ENCODE peak calls at places on chromosomes 2 and 18, in eight cellular contexts. One of them, this sample, is unnamed.

GRCh38 chr2:231371430-231372054 is 24.0 kb upstream of the B3GNT7 start:
- DNase-seq in PC-9: no peak
- DNase-seq in mesenchymal stem cell: no peak
- DNase-seq in hepatocyte: no peak
- DNase-seq in OCI-LY7: no peak
- DNase-seq in neural progenitor cell: no peak
- DNase-seq in IMR-90: no peak
- DNase-seq in A549: no peak
- DNase-seq in this sample: no peak

GRCh38 chr2:33213648-33214047 is 262.8 kb upstream of the RASGRP3 start:
- DNase-seq in PC-9: no peak
- DNase-seq in mesenchymal stem cell: no peak
- DNase-seq in hepatocyte: no peak
- DNase-seq in OCI-LY7: no peak
- DNase-seq in neural progenitor cell: no peak
- DNase-seq in IMR-90: peak; percentile 56
- DNase-seq in A549: no peak
- DNase-seq in this sample: no peak

GRCh38 chr18:45218436-45218835 is 396.8 kb upstream of the SLC14A2 start:
- DNase-seq in PC-9: no peak
- DNase-seq in mesenchymal stem cell: no peak
- DNase-seq in hepatocyte: no peak
- DNase-seq in OCI-LY7: no peak
- DNase-seq in neural progenitor cell: no peak
- DNase-seq in IMR-90: no peak
- DNase-seq in A549: no peak
- DNase-seq in this sample: no peak

GRCh38 chr2:131365452-131365851 is 1.5 kb upstream of the RAB6D start:
- DNase-seq in PC-9: no peak
- DNase-seq in mesenchymal stem cell: no peak
- DNase-seq in hepatocyte: no peak
- DNase-seq in OCI-LY7: no peak
- DNase-seq in neural progenitor cell: no peak
- DNase-seq in IMR-90: no peak
- DNase-seq in A549: no peak
- DNase-seq in this sample: no peak

GRCh38 chr18:47120428-47120827 is 29.9 kb downstream of the HDHD2 start:
- DNase-seq in PC-9: no peak
- DNase-seq in mesenchymal stem cell: no peak
- DNase-seq in hepatocyte: no peak
- DNase-seq in OCI-LY7: no peak
- DNase-seq in neural progenitor cell: no peak
- DNase-seq in IMR-90: no peak
- DNase-seq in A549: no peak
- DNase-seq in this sample: no peak

GRCh38 chr2:216808805-216809425 is 50.9 kb downstream of the TNP1 start:
- DNase-seq in PC-9: no peak
- DNase-seq in mesenchymal stem cell: no peak
- DNase-seq in hepatocyte: no peak
- DNase-seq in OCI-LY7: no peak
- DNase-seq in neural progenitor cell: no peak
- DNase-seq in IMR-90: no peak
- DNase-seq in A549: no peak
- DNase-seq in this sample: no peak

GRCh38 chr2:393711-394696 is 106.1 kb upstream of the ALKAL2 start:
- DNase-seq in PC-9: peak; percentile 96
- DNase-seq in mesenchymal stem cell: no peak
- DNase-seq in hepatocyte: peak; percentile 60
- DNase-seq in OCI-LY7: no peak
- DNase-seq in neural progenitor cell: no peak
- DNase-seq in IMR-90: no peak
- DNase-seq in A549: no peak
- DNase-seq in this sample: peak; percentile 98

GRCh38 chr18:21383031-21383430 is 141.0 kb downstream of the GREB1L start:
- DNase-seq in PC-9: no peak
- DNase-seq in mesenchymal stem cell: no peak
- DNase-seq in hepatocyte: no peak
- DNase-seq in OCI-LY7: no peak
- DNase-seq in neural progenitor cell: no peak
- DNase-seq in IMR-90: no peak
- DNase-seq in A549: no peak
- DNase-seq in this sample: no peak

GRCh38 chr18:48752478-48752877 is 198.3 kb downstream of the SMAD7 start:
- DNase-seq in PC-9: no peak
- DNase-seq in mesenchymal stem cell: no peak
- DNase-seq in hepatocyte: no peak
- DNase-seq in OCI-LY7: no peak
- DNase-seq in neural progenitor cell: no peak
- DNase-seq in IMR-90: no peak
- DNase-seq in A549: no peak
- DNase-seq in this sample: no peak
- H3K4me2 ChIP-seq in PC-9: no peak overlapping the region
- H3K4me2 ChIP-seq in mesenchymal stem cell: no peak overlapping the region
- H3K4me2 ChIP-seq in hepatocyte: no peak overlapping the region
- H3K4me2 ChIP-seq in OCI-LY7: no peak overlapping the region
- H3K4me2 ChIP-seq in neural progenitor cell: no peak overlapping the region
- H3K4me2 ChIP-seq in IMR-90: no peak overlapping the region
- H3K4me2 ChIP-seq in A549: no peak overlapping the region
- H3K4me2 ChIP-seq in this sample: no peak overlapping the region

GRCh38 chr2:174708713-174709112 is 55.6 kb downstream of the CHRNA1 start:
- DNase-seq in PC-9: no peak
- DNase-seq in mesenchymal stem cell: no peak
- DNase-seq in hepatocyte: no peak
- DNase-seq in OCI-LY7: no peak
- DNase-seq in neural progenitor cell: no peak
- DNase-seq in IMR-90: no peak
- DNase-seq in A549: no peak
- DNase-seq in this sample: no peak

GRCh38 chr2:174705321-174705720 is 59.0 kb downstream of the CHRNA1 start:
- DNase-seq in PC-9: no peak
- DNase-seq in mesenchymal stem cell: no peak
- DNase-seq in hepatocyte: no peak
- DNase-seq in OCI-LY7: no peak
- DNase-seq in neural progenitor cell: no peak
- DNase-seq in IMR-90: no peak
- DNase-seq in A549: no peak
- DNase-seq in this sample: no peak

GRCh38 chr2:174716785-174717184 is 47.5 kb downstream of the CHRNA1 start:
- DNase-seq in PC-9: no peak
- DNase-seq in mesenchymal stem cell: no peak
- DNase-seq in hepatocyte: no peak
- DNase-seq in OCI-LY7: no peak
- DNase-seq in neural progenitor cell: no peak
- DNase-seq in IMR-90: no peak
- DNase-seq in A549: no peak
- DNase-seq in this sample: no peak

DNA sequence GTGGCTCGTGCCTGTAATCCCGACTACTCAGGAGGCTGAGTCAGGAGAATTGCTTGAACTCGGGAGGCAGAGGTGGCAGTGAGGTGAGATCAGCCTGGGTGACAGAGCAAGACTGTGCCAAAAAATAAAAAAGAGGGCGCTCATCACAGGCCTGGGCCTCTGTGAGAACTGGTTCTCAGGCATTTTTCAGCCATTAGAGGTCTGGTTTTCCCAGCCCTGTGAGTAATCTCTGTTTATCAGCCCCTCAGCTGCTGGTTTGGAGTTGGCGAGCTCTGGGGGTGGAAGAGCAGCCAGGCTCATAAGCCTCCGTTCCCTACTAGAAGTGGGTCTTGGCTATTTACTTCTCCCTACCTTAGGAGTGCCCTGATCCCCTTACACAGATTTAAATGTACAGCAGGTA is 53.1 kb downstream of the CHRNA1 start:
- DNase-seq in PC-9: no peak
- DNase-seq in mesenchymal stem cell: peak; percentile 24
- DNase-seq in hepatocyte: no peak
- DNase-seq in OCI-LY7: no peak
- DNase-seq in neural progenitor cell: no peak
- DNase-seq in IMR-90: peak; percentile 84
- DNase-seq in A549: no peak
- DNase-seq in this sample: peak; percentile 42
- H3K4me2 ChIP-seq in PC-9: no peak overlapping the region
- H3K4me2 ChIP-seq in mesenchymal stem cell: no peak overlapping the region
- H3K4me2 ChIP-seq in hepatocyte: no peak overlapping the region
- H3K4me2 ChIP-seq in OCI-LY7: no peak overlapping the region
- H3K4me2 ChIP-seq in neural progenitor cell: no peak overlapping the region
- H3K4me2 ChIP-seq in IMR-90: no peak overlapping the region
- H3K4me2 ChIP-seq in A549: no peak overlapping the region
- H3K4me2 ChIP-seq in this sample: no peak overlapping the region

GRCh38 chr2:235643680-235644117 is 149.9 kb downstream of the AGAP1 start:
- DNase-seq in PC-9: no peak
- DNase-seq in mesenchymal stem cell: no peak
- DNase-seq in hepatocyte: no peak
- DNase-seq in OCI-LY7: no peak
- DNase-seq in neural progenitor cell: no peak
- DNase-seq in IMR-90: no peak
- DNase-seq in A549: no peak
- DNase-seq in this sample: peak; percentile 75

GRCh38 chr2:235644191-235644590 is 150.3 kb downstream of the AGAP1 start:
- DNase-seq in PC-9: no peak
- DNase-seq in mesenchymal stem cell: peak; percentile 80
- DNase-seq in hepatocyte: no peak
- DNase-seq in OCI-LY7: no peak
- DNase-seq in neural progenitor cell: no peak
- DNase-seq in IMR-90: no peak
- DNase-seq in A549: no peak
- DNase-seq in this sample: peak; percentile 55

GRCh38 chr2:235641333-235641732 is 147.5 kb downstream of the AGAP1 start:
- DNase-seq in PC-9: no peak
- DNase-seq in mesenchymal stem cell: no peak
- DNase-seq in hepatocyte: no peak
- DNase-seq in OCI-LY7: no peak
- DNase-seq in neural progenitor cell: no peak
- DNase-seq in IMR-90: peak; percentile 57
- DNase-seq in A549: no peak
- DNase-seq in this sample: no peak

GRCh38 chr2:235641956-235642355 is 148.1 kb downstream of the AGAP1 start:
- DNase-seq in PC-9: no peak
- DNase-seq in mesenchymal stem cell: no peak
- DNase-seq in hepatocyte: no peak
- DNase-seq in OCI-LY7: no peak
- DNase-seq in neural progenitor cell: no peak
- DNase-seq in IMR-90: no peak
- DNase-seq in A549: no peak
- DNase-seq in this sample: no peak

DNA sequence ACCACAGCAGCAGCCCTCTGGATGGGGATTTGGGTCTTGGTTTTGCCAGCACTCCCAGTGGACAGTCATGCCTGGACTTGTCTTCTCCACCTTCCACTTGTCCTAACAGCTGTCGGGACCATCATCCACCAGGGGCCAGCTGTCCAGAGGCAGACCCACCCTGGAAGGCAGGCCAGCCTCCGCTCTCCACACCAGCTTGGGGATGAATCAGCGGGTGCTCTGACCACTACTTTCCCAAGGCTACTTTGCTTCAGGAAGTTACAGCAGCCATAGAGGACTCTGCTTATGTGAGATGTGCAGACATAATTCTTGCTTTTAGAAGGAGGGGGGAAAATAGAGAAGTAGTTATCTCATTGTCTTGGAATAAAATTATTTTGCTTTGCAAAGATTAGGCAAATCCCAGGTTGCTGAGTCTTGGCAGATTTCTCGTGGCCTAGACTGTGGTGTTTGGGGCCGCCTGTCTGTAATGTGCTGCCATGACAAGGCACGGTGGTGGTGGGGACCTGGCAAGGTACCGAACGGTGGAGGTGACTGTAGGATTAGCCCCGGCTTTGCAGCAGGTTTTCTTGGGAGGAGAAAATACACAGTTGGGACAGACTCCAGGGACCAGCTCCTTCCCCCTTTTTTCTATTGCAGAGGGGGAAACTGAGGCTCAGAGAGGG is 148.7 kb downstream of the AGAP1 start:
- DNase-seq in PC-9: no peak
- DNase-seq in mesenchymal stem cell: peak; percentile 91
- DNase-seq in hepatocyte: no peak
- DNase-seq in OCI-LY7: no peak
- DNase-seq in neural progenitor cell: no peak
- DNase-seq in IMR-90: peak; percentile 82
- DNase-seq in A549: no peak
- DNase-seq in this sample: no peak
- H3K4me2 ChIP-seq in PC-9: no peak overlapping the region
- H3K4me2 ChIP-seq in mesenchymal stem cell: no peak overlapping the region
- H3K4me2 ChIP-seq in hepatocyte: no peak overlapping the region
- H3K4me2 ChIP-seq in OCI-LY7: no peak overlapping the region
- H3K4me2 ChIP-seq in neural progenitor cell: no peak overlapping the region
- H3K4me2 ChIP-seq in IMR-90: no peak overlapping the region
- H3K4me2 ChIP-seq in A549: no peak overlapping the region
- H3K4me2 ChIP-seq in this sample: no peak overlapping the region

DNA sequence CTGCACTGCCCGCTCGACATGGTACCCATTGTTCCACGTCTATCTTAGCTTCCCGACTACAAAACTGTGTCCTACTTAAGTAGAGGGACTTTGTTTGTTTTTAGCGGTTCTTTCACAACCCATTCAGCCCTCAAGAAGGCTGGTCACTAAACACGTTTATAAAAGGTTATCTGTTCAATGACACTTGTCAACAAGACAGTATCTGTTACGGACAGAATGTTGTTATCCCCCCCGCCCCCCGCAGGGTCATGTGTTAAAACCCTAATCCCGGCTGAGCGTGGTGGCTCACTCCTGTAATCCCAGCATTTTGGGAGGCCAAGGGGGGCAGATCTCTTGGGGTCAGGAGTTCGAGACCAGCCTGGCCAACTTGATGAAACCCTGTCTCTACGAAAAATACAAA is 40.4 kb upstream of the CREG2 start:
- DNase-seq in PC-9: no peak
- DNase-seq in mesenchymal stem cell: no peak
- DNase-seq in hepatocyte: no peak
- DNase-seq in OCI-LY7: no peak
- DNase-seq in neural progenitor cell: no peak
- DNase-seq in IMR-90: no peak
- DNase-seq in A549: no peak
- DNase-seq in this sample: no peak
- H3K4me2 ChIP-seq in PC-9: no peak overlapping the region
- H3K4me2 ChIP-seq in mesenchymal stem cell: no peak overlapping the region
- H3K4me2 ChIP-seq in hepatocyte: no peak overlapping the region
- H3K4me2 ChIP-seq in OCI-LY7: no peak overlapping the region
- H3K4me2 ChIP-seq in neural progenitor cell: no peak overlapping the region
- H3K4me2 ChIP-seq in IMR-90: no peak overlapping the region
- H3K4me2 ChIP-seq in A549: no peak overlapping the region
- H3K4me2 ChIP-seq in this sample: no peak overlapping the region

GRCh38 chr2:97935719-97936161 is 60.0 kb downstream of the TMEM131 start:
- DNase-seq in PC-9: peak; percentile 80
- DNase-seq in mesenchymal stem cell: peak; percentile 38
- DNase-seq in hepatocyte: peak; percentile 27
- DNase-seq in OCI-LY7: peak; percentile 44
- DNase-seq in neural progenitor cell: peak; percentile 45
- DNase-seq in IMR-90: peak; percentile 72
- DNase-seq in A549: no peak
- DNase-seq in this sample: peak; percentile 93
- H3K4me2 ChIP-seq in PC-9: peak overlapping the region; percentile 73
- H3K4me2 ChIP-seq in mesenchymal stem cell: peak overlapping the region; percentile 20
- H3K4me2 ChIP-seq in hepatocyte: peak overlapping the region; percentile 68
- H3K4me2 ChIP-seq in OCI-LY7: peak overlapping the region; percentile 94
- H3K4me2 ChIP-seq in neural progenitor cell: peak overlapping the region; percentile 61
- H3K4me2 ChIP-seq in IMR-90: peak overlapping the region; percentile 53
- H3K4me2 ChIP-seq in A549: peak overlapping the region; percentile 56
- H3K4me2 ChIP-seq in this sample: peak overlapping the region; percentile 25

DNA sequence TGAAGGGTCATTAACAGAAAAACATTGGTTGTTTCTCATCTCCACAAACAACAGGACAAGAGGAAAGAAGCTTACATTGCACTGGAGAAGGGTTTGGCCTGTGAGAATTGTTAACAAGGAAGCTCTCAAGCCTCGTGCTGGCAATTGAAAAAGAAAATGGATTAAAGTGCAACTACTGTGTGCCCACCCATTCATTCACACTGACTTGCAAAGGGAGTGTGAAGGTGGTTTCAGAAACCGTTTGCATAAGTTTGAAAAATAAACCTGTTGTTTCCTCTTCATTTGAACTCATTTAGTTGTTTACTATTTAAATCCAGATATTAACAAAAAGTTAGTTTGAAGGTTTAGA is 68.6 kb upstream of the CD28 start:
- DNase-seq in PC-9: no peak
- DNase-seq in mesenchymal stem cell: no peak
- DNase-seq in hepatocyte: no peak
- DNase-seq in OCI-LY7: no peak
- DNase-seq in neural progenitor cell: peak; percentile 8
- DNase-seq in IMR-90: no peak
- DNase-seq in A549: no peak
- DNase-seq in this sample: no peak
- H3K4me2 ChIP-seq in PC-9: no peak overlapping the region
- H3K4me2 ChIP-seq in mesenchymal stem cell: no peak overlapping the region
- H3K4me2 ChIP-seq in hepatocyte: no peak overlapping the region
- H3K4me2 ChIP-seq in OCI-LY7: peak overlapping the region; percentile 9
- H3K4me2 ChIP-seq in neural progenitor cell: peak overlapping the region; percentile 45
- H3K4me2 ChIP-seq in IMR-90: no peak overlapping the region
- H3K4me2 ChIP-seq in A549: no peak overlapping the region
- H3K4me2 ChIP-seq in this sample: no peak overlapping the region

This sample was measured in mesendoderm.